ENCODE peak calls at places on chromosomes 11 and 22, in seven cellular contexts. J is aorta, H is kidney epithelial cell, A is HCT116, U is brain microvascular endothelial cell, I is astrocyte of the spinal cord, N is SJCRH30. Y is an unnamed sample.

GRCh38 chr11:36123353-36124220 is 165.6 kb downstream of the COMMD9 start:
- DNase-seq in J (peak), H (no peak), A (no peak), U (peak), I (peak), N (peak), Y (no peak)

GRCh38 chr22:37433786-37434185 is 6.5 kb upstream of the ELFN2 start:
- DNase-seq in J (no peak), H (no peak), A (no peak), U (no peak), I (no peak), N (no peak), Y (no peak)

GRCh38 chr11:125464266-125464662 is 31.8 kb downstream of the FEZ1 start:
- DNase-seq in J (no peak), H (no peak), A (no peak), U (peak), I (peak), N (no peak), Y (no peak)

GRCh38 chr11:111526501-111526900 is 11.9 kb downstream of the HOATZ start:
- DNase-seq in J (no peak), H (peak), A (no peak), U (peak), I (peak), N (no peak), Y (no peak)

GRCh38 chr11:108569896-108570295 is 23.7 kb downstream of the EXPH5 start:
- DNase-seq in J (no peak), H (no peak), A (no peak), U (no peak), I (no peak), N (no peak), Y (no peak)

GRCh38 chr11:68026391-68027105 is 3.9 kb upstream of the NDUFS8 start:
- DNase-seq in J (no peak), H (no peak), A (no peak), U (no peak), I (no peak), N (no peak), Y (peak)

GRCh38 chr11:134332189-134332631 is 422 bp downstream of the GLB1L2 start:
- DNase-seq in J (no peak), H (no peak), A (no peak), U (no peak), I (no peak), N (no peak), Y (no peak)

GRCh38 chr11:29282088-29282487 is 734.7 kb downstream of the KCNA4 start:
- DNase-seq in J (no peak), H (peak), A (peak), U (peak), I (peak), N (peak), Y (no peak)

GRCh38 chr11:57100638-57101312 is 81.0 kb upstream of the LRRC55 start:
- DNase-seq in J (no peak), H (no peak), A (no peak), U (no peak), I (no peak), N (no peak), Y (no peak)

GRCh38 chr11:34250732-34251639 is 106.8 kb downstream of the ABTB2 start:
- DNase-seq in J (peak), H (no peak), A (peak), U (peak), I (no peak), N (peak), Y (peak)

GRCh38 chr22:44632823-44633478 is 69.1 kb upstream of the PRR5 start:
- DNase-seq in J (no peak), H (no peak), A (no peak), U (no peak), I (no peak), N (no peak), Y (no peak)

GRCh38 chr11:29435421-29435820 is 581.4 kb downstream of the KCNA4 start:
- DNase-seq in J (no peak), H (no peak), A (no peak), U (peak), I (peak), N (no peak), Y (no peak)

GRCh38 chr11:97890466-97890865 is 1130.3 kb upstream of the CNTN5 start:
- DNase-seq in J (no peak), H (no peak), A (no peak), U (no peak), I (no peak), N (no peak), Y (no peak)

GRCh38 chr11:3080733-3081385 is 23.6 kb upstream of the CARS1 start:
- DNase-seq in J (no peak), H (no peak), A (no peak), U (no peak), I (no peak), N (no peak), Y (no peak)

GRCh38 chr22:22556995-22557925 is 1.8 kb downstream of the PRAME start:
- DNase-seq in J (no peak), H (no peak), A (no peak), U (no peak), I (no peak), N (no peak), Y (no peak)

GRCh38 chr11:132033051-132033450 is 662.6 kb downstream of the NTM start:
- DNase-seq in J (no peak), H (no peak), A (no peak), U (peak), I (no peak), N (no peak), Y (no peak)

GRCh38 chr22:23113067-23113846 is 28.5 kb downstream of the RSPH14 start:
- DNase-seq in J (no peak), H (no peak), A (no peak), U (no peak), I (peak), N (peak), Y (no peak)

GRCh38 chr11:110972640-110973039 is 260.4 kb upstream of the ARHGAP20 start:
- DNase-seq in J (no peak), H (no peak), A (no peak), U (peak), I (peak), N (no peak), Y (no peak)

GRCh38 chr22:38029901-38030300 is 27.3 kb upstream of the PICK1 start:
- DNase-seq in J (no peak), H (no peak), A (no peak), U (no peak), I (no peak), N (no peak), Y (no peak)

GRCh38 chr11:115892016-115892415 is 387.8 kb upstream of the CADM1 start:
- DNase-seq in J (no peak), H (no peak), A (no peak), U (no peak), I (no peak), N (no peak), Y (no peak)

GRCh38 chr22:48137640-48138039 is 1375.2 kb downstream of the TBC1D22A start:
- DNase-seq in J (no peak), H (no peak), A (no peak), U (no peak), I (no peak), N (no peak), Y (no peak)

GRCh38 chr11:75547617-75548054 is 14.4 kb upstream of the SERPINH1 start:
- DNase-seq in J (peak), H (no peak), A (no peak), U (no peak), I (peak), N (peak), Y (no peak)

GRCh38 chr22:24338701-24339451 is 68.2 kb downstream of the SPECC1L start:
- DNase-seq in J (no peak), H (no peak), A (no peak), U (peak), I (peak), N (no peak), Y (no peak)

GRCh38 chr11:73980001-73980960 is 2.4 kb downstream of the UCP2 start:
- DNase-seq in J (peak), H (peak), A (no peak), U (no peak), I (no peak), N (no peak), Y (peak)

GRCh38 chr11:113177596-113178115 is 136.7 kb upstream of the TTC12 start:
- DNase-seq in J (no peak), H (no peak), A (no peak), U (no peak), I (no peak), N (peak), Y (no peak)

GRCh38 chr11:123371506-123372297 is 58.4 kb upstream of the GRAMD1B start:
- DNase-seq in J (no peak), H (no peak), A (no peak), U (no peak), I (no peak), N (no peak), Y (no peak)

GRCh38 chr11:47161134-47161854 is 15.4 kb downstream of the ARFGAP2 start:
- DNase-seq in J (no peak), H (no peak), A (no peak), U (peak), I (peak), N (peak), Y (no peak)

GRCh38 chr22:49629024-49629570 is 198.6 kb downstream of the BRD1 start:
- DNase-seq in J (peak), H (no peak), A (no peak), U (no peak), I (no peak), N (no peak), Y (peak)

GRCh38 chr22:49628351-49629023 is 199.2 kb downstream of the BRD1 start:
- DNase-seq in J (peak), H (no peak), A (no peak), U (no peak), I (no peak), N (peak), Y (no peak)

GRCh38 chr22:49627217-49628181 is 200.2 kb downstream of the BRD1 start:
- DNase-seq in J (peak), H (no peak), A (no peak), U (no peak), I (no peak), N (no peak), Y (peak)

GRCh38 chr22:49630448-49630946 is 197.2 kb downstream of the BRD1 start:
- DNase-seq in J (no peak), H (no peak), A (no peak), U (no peak), I (no peak), N (no peak), Y (no peak)

GRCh38 chr22:49629586-49630447 is 197.9 kb downstream of the BRD1 start:
- DNase-seq in J (peak), H (no peak), A (no peak), U (no peak), I (no peak), N (peak), Y (no peak)
- H3K4me3 ChIP-seq in J (no peak), H (no peak), A (no peak), U (no peak), I (no peak), N (no peak), Y (no peak)

DNA sequence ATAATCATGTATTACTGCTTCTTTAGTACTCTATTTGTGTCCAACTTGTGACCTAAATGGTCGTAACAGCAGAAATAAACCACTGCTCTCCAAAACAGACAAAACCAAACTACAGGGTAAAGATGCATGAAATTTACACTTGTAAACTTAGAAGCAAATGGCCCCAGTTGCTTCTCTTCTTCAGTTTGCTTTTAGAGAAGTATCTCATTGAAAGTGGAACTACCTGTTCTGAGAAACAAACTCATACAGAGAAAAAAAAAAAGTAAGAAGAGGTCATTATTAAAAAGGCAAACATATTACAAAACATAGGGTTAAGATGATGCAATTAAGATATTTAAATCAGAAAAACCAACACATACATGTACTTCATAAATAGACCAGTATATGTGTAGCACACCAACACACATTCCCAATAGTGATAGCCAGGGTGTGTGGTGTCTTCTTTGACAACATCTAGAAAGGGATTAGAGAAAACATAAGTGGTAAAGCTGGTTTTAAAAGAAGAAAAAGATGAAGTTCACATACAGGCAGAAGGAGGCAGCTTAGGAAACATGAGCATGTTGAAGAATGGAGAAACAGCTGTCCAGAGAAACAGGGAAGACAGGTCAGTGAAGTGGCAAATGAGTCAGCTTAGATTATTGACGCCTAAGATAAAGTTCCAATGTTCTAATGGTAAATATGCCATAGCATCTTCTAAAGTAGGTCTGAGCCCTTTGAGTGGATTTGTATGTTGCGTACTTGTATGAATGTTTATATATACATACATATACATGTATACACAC is 844.7 kb upstream of the CCDC90B start:
- DNase-seq in J (no peak), H (no peak), A (no peak), U (no peak), I (no peak), N (peak), Y (no peak)
- H3K4me3 ChIP-seq in J (no peak), H (no peak), A (no peak), U (no peak), I (no peak), N (no peak), Y (no peak)

GRCh38 chr22:41340357-41340756 is 39.0 kb downstream of the ZC3H7B start:
- DNase-seq in J (no peak), H (no peak), A (no peak), U (no peak), I (no peak), N (no peak), Y (no peak)
- H3K4me3 ChIP-seq in J (no peak), H (no peak), A (no peak), U (no peak), I (no peak), N (no peak), Y (no peak)

DNA sequence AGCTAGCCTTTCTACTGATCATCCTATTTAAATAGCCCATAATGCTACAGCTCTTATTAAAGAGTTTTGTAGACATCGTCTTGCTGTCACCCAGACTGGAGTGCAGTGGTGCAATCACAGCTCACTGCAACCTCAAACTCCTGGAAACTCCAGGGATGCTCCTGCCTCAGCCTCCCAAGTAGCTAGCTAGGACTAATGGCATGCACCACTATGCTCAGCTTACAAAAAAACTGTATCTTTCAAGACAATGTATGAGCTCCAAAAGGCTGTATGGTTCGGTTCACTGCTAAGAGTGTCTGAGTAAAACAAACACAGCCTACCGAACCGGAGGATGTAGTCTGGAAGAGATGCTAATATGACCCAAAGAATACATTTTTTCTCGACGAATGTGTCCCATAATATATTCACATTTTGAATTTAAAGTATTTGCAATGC is 2.6 kb downstream of the TAF1D start:
- DNase-seq in J (no peak), H (no peak), A (no peak), U (no peak), I (no peak), N (no peak), Y (no peak)
- H3K4me3 ChIP-seq in J (no peak), H (peak), A (peak), U (peak), I (peak), N (peak), Y (peak)